ENCODE peak calls at places on chromosomes 7 and 10, in four cellular contexts. One of them, this sample, is unnamed. For H3K36me3, the result is how much of the 10 kb centered on the place peaks cover.

GRCh38 chr7:22885824-22886255 is 63.2 kb upstream of the TOMM7 start:
- DNase-seq in astrocyte: no peak
- DNase-seq in adipocyte: no peak
- DNase-seq in psoas muscle: no peak
- DNase-seq in this sample: no peak

GRCh38 chr7:150362989-150363769 is 5.4 kb upstream of the REPIN1 start:
- DNase-seq in adipocyte: no peak
- DNase-seq in astrocyte: no peak
- DNase-seq in psoas muscle: no peak
- DNase-seq in this sample: peak

GRCh38 chr7:32958046-32959025 is 1.1 kb downstream of the FKBP9 start:
- DNase-seq in astrocyte: peak
- DNase-seq in psoas muscle: peak
- DNase-seq in adipocyte: peak
- DNase-seq in this sample: peak

GRCh38 chr10:110326351-110327032 is 21.8 kb upstream of the SMNDC1 start:
- DNase-seq in adipocyte: peak
- DNase-seq in astrocyte: peak
- DNase-seq in psoas muscle: no peak
- DNase-seq in this sample: no peak

GRCh38 chr10:36094091-36094490 is 452.0 kb upstream of the FZD8 start:
- DNase-seq in astrocyte: no peak
- DNase-seq in adipocyte: no peak
- DNase-seq in psoas muscle: no peak
- DNase-seq in this sample: no peak

GRCh38 chr7:156998988-156999610 is 11.4 kb downstream of the MNX1 start:
- DNase-seq in adipocyte: no peak
- DNase-seq in psoas muscle: no peak
- DNase-seq in astrocyte: no peak
- DNase-seq in this sample: no peak

GRCh38 chr10:35607475-35608316 is 2.6 kb downstream of the GJD4 start:
- DNase-seq in psoas muscle: peak
- DNase-seq in astrocyte: peak
- DNase-seq in adipocyte: no peak
- DNase-seq in this sample: no peak

GRCh38 chr10:74227697-74228424 is 76.8 kb downstream of the ADK start:
- DNase-seq in adipocyte: peak
- DNase-seq in psoas muscle: no peak
- DNase-seq in astrocyte: peak
- DNase-seq in this sample: no peak

GRCh38 chr7:17408245-17408903 is 109.9 kb downstream of the AHR start:
- DNase-seq in psoas muscle: peak
- DNase-seq in astrocyte: peak
- DNase-seq in adipocyte: peak
- DNase-seq in this sample: peak

GRCh38 chr10:131881104-131881880 is 19.5 kb upstream of the PPP2R2D start:
- DNase-seq in astrocyte: no peak
- DNase-seq in psoas muscle: no peak
- DNase-seq in adipocyte: no peak
- DNase-seq in this sample: peak

GRCh38 chr10:78552261-78552811 is 516.4 kb upstream of the ZMIZ1 start:
- DNase-seq in psoas muscle: peak
- DNase-seq in astrocyte: peak
- DNase-seq in adipocyte: peak
- DNase-seq in this sample: no peak

GRCh38 chr7:114084381-114085312 is 165.8 kb upstream of the PPP1R3A start:
- DNase-seq in adipocyte: no peak
- DNase-seq in psoas muscle: peak
- DNase-seq in astrocyte: peak
- DNase-seq in this sample: peak
- H3K4me3 ChIP-seq in adipocyte: peak
- H3K4me3 ChIP-seq in psoas muscle: peak
- H3K4me3 ChIP-seq in astrocyte: peak
- H3K4me3 ChIP-seq in this sample: peak

DNA sequence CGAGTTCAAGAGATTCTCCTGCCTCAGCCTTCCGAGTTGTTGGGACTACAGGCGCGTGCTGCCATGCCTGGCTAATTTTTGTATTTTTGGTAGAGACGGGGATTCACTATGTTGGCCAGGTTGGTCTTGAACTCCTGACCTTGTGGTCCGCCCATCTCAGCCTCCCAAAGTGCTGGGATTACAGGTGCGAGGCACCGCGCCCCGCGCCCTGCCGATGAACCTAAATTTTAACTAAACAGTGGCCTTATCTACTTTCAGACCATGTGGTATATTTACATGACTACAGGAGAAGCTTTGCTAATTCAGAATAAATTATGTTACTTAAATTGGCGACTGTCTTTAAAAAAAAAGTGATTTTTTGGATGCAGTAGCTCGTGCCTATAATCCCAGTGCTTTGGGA is 9.2 kb downstream of the SIRT1 start:
- DNase-seq in psoas muscle: no peak
- DNase-seq in astrocyte: no peak
- DNase-seq in adipocyte: no peak
- DNase-seq in this sample: no peak
- H3K36me3 ChIP-seq in psoas muscle: half or more
- H3K36me3 ChIP-seq in astrocyte: under half
- H3K36me3 ChIP-seq in adipocyte: half or more
- H3K36me3 ChIP-seq in this sample: half or more

GRCh38 chr10:6146921-6147320 is 55.8 kb upstream of the PFKFB3 start:
- DNase-seq in psoas muscle: no peak
- DNase-seq in astrocyte: no peak
- DNase-seq in adipocyte: no peak
- DNase-seq in this sample: no peak

GRCh38 chr10:6145979-6146432 is 56.7 kb upstream of the PFKFB3 start:
- DNase-seq in psoas muscle: no peak
- DNase-seq in astrocyte: no peak
- DNase-seq in adipocyte: no peak
- DNase-seq in this sample: no peak

GRCh38 chr10:6145414-6145978 is 56.7 kb downstream of the RBM17 start:
- DNase-seq in astrocyte: no peak
- DNase-seq in adipocyte: no peak
- DNase-seq in psoas muscle: no peak
- DNase-seq in this sample: no peak

GRCh38 chr10:6148908-6149307 is 53.8 kb upstream of the PFKFB3 start:
- DNase-seq in psoas muscle: no peak
- DNase-seq in adipocyte: no peak
- DNase-seq in astrocyte: no peak
- DNase-seq in this sample: no peak

GRCh38 chr10:6148251-6148691 is 54.5 kb upstream of the PFKFB3 start:
- DNase-seq in psoas muscle: no peak
- DNase-seq in astrocyte: peak
- DNase-seq in adipocyte: no peak
- DNase-seq in this sample: no peak
- H3K4me3 ChIP-seq in psoas muscle: no peak
- H3K4me3 ChIP-seq in astrocyte: no peak
- H3K4me3 ChIP-seq in adipocyte: no peak
- H3K4me3 ChIP-seq in this sample: no peak

GRCh38 chr10:836782-837181 is 94.7 kb downstream of the LARP4B start:
- DNase-seq in astrocyte: no peak
- DNase-seq in psoas muscle: no peak
- DNase-seq in adipocyte: no peak
- DNase-seq in this sample: no peak

GRCh38 chr10:841535-841934 is 90.0 kb downstream of the LARP4B start:
- DNase-seq in astrocyte: no peak
- DNase-seq in adipocyte: no peak
- DNase-seq in psoas muscle: no peak
- DNase-seq in this sample: no peak

GRCh38 chr10:843703-844102 is 87.8 kb downstream of the LARP4B start:
- DNase-seq in adipocyte: peak
- DNase-seq in astrocyte: peak
- DNase-seq in psoas muscle: no peak
- DNase-seq in this sample: no peak

GRCh38 chr10:842795-843194 is 88.7 kb downstream of the LARP4B start:
- DNase-seq in psoas muscle: no peak
- DNase-seq in adipocyte: no peak
- DNase-seq in astrocyte: no peak
- DNase-seq in this sample: no peak

GRCh38 chr10:839550-840205 is 91.8 kb downstream of the LARP4B start:
- DNase-seq in astrocyte: peak
- DNase-seq in adipocyte: no peak
- DNase-seq in psoas muscle: no peak
- DNase-seq in this sample: no peak
- H3K36me3 ChIP-seq in astrocyte: under half
- H3K36me3 ChIP-seq in adipocyte: half or more
- H3K36me3 ChIP-seq in psoas muscle: half or more
- H3K36me3 ChIP-seq in this sample: half or more

DNA sequence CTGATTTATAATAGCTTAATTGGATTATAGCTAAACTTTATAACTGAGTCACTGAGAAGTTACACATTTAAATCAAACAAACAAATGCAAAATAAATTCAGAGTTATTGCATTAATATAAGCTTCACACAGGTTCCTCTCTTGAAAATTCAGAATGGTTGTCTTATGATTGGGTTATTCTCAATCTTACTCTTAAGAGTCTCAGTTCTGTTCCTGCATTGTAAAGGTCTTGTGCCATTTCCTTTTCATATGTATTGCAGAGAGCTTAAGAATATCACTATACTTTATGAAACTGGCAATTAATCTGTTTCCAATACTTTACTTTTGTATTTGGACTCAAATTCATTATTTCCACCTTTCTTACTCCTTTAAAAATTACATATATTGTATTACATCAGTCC is 139.2 kb downstream of the KCND2 start:
- DNase-seq in astrocyte: no peak
- DNase-seq in adipocyte: no peak
- DNase-seq in psoas muscle: no peak
- DNase-seq in this sample: no peak
- H3K4me3 ChIP-seq in astrocyte: no peak
- H3K4me3 ChIP-seq in adipocyte: no peak
- H3K4me3 ChIP-seq in psoas muscle: no peak
- H3K4me3 ChIP-seq in this sample: no peak

DNA sequence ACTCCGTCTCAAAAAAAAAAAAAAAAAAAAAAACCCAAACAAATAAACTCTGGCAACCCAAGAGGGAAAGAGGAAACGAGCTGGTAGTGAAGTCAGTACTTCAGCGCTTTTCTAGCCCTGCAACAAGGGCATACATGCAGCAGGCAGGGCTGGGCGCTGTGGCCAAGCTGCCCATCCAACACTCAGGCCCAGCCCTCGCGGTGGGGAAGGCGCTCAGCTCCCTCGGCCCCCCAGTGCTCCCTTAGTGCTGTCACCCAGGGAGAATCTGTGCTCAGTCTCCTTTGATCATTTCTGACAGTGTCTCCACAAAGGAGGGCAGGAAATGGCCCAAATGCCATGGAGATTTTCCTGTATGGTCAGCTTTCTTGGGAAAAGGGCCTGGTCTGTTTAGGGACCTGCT is 97.2 kb downstream of the SMURF1 start:
- DNase-seq in astrocyte: no peak
- DNase-seq in psoas muscle: no peak
- DNase-seq in adipocyte: no peak
- DNase-seq in this sample: no peak
- H3K36me3 ChIP-seq in astrocyte: under half
- H3K36me3 ChIP-seq in psoas muscle: half or more
- H3K36me3 ChIP-seq in adipocyte: half or more
- H3K36me3 ChIP-seq in this sample: half or more

This sample was measured in upper lobe of right lung.